ENCODE peak calls at places on chromosomes 3 and 15, in eight cellular contexts. One of them, this sample, is unnamed.

GRCh38 chr3:184788751-184789150 is 23.2 kb upstream of the VPS8 start:
- DNase-seq in stimulated activated CD4-positive, alpha-beta T cell treated with anti-CD3 and anti-CD28 coated beads, Interleukin-2, amount 100 ng/mL, for 4 hours: no peak
- DNase-seq in cardiac muscle cell: no peak
- DNase-seq in Right ventricle myocardium superior: no peak
- DNase-seq in germinal center: no peak
- DNase-seq in AG04450: no peak
- DNase-seq in COR-L47: no peak
- DNase-seq in pancreas: no peak
- DNase-seq in this sample: no peak

GRCh38 chr15:82298520-82298919 is 35.9 kb downstream of the SAXO2 start:
- DNase-seq in pancreas: no peak
- DNase-seq in cardiac muscle cell: peak
- DNase-seq in Right ventricle myocardium superior: no peak
- DNase-seq in AG04450: no peak
- DNase-seq in COR-L47: no peak
- DNase-seq in stimulated activated CD4-positive, alpha-beta T cell treated with anti-CD3 and anti-CD28 coated beads, Interleukin-2, amount 100 ng/mL, for 4 hours: peak
- DNase-seq in germinal center: peak
- DNase-seq in this sample: no peak

GRCh38 chr3:55500555-55501340 is 13.6 kb upstream of the WNT5A start:
- DNase-seq in cardiac muscle cell: peak
- DNase-seq in pancreas: no peak
- DNase-seq in Right ventricle myocardium superior: no peak
- DNase-seq in germinal center: no peak
- DNase-seq in AG04450: no peak
- DNase-seq in stimulated activated CD4-positive, alpha-beta T cell treated with anti-CD3 and anti-CD28 coated beads, Interleukin-2, amount 100 ng/mL, for 4 hours: no peak
- DNase-seq in COR-L47: no peak
- DNase-seq in this sample: no peak

GRCh38 chr15:35624881-35625280 is 78.9 kb upstream of the DPH6 start:
- DNase-seq in cardiac muscle cell: peak
- DNase-seq in Right ventricle myocardium superior: peak
- DNase-seq in AG04450: peak
- DNase-seq in germinal center: no peak
- DNase-seq in stimulated activated CD4-positive, alpha-beta T cell treated with anti-CD3 and anti-CD28 coated beads, Interleukin-2, amount 100 ng/mL, for 4 hours: no peak
- DNase-seq in COR-L47: no peak
- DNase-seq in pancreas: no peak
- DNase-seq in this sample: no peak

GRCh38 chr15:84893607-84894006 is 9.1 kb downstream of the SLC28A1 start:
- DNase-seq in Right ventricle myocardium superior: no peak
- DNase-seq in germinal center: no peak
- DNase-seq in AG04450: no peak
- DNase-seq in stimulated activated CD4-positive, alpha-beta T cell treated with anti-CD3 and anti-CD28 coated beads, Interleukin-2, amount 100 ng/mL, for 4 hours: no peak
- DNase-seq in pancreas: no peak
- DNase-seq in COR-L47: no peak
- DNase-seq in cardiac muscle cell: no peak
- DNase-seq in this sample: no peak

GRCh38 chr15:55267401-55268053 is 22.1 kb downstream of the RAB27A start:
- DNase-seq in Right ventricle myocardium superior: peak
- DNase-seq in AG04450: no peak
- DNase-seq in cardiac muscle cell: peak
- DNase-seq in stimulated activated CD4-positive, alpha-beta T cell treated with anti-CD3 and anti-CD28 coated beads, Interleukin-2, amount 100 ng/mL, for 4 hours: no peak
- DNase-seq in pancreas: no peak
- DNase-seq in COR-L47: no peak
- DNase-seq in germinal center: peak
- DNase-seq in this sample: no peak

GRCh38 chr3:62817678-62818077 is 57.5 kb downstream of the CADPS start:
- DNase-seq in pancreas: no peak
- DNase-seq in AG04450: no peak
- DNase-seq in stimulated activated CD4-positive, alpha-beta T cell treated with anti-CD3 and anti-CD28 coated beads, Interleukin-2, amount 100 ng/mL, for 4 hours: no peak
- DNase-seq in germinal center: no peak
- DNase-seq in COR-L47: no peak
- DNase-seq in Right ventricle myocardium superior: no peak
- DNase-seq in cardiac muscle cell: no peak
- DNase-seq in this sample: no peak

GRCh38 chr3:45473841-45474240 is 85.5 kb downstream of the LARS2 start:
- DNase-seq in COR-L47: no peak
- DNase-seq in stimulated activated CD4-positive, alpha-beta T cell treated with anti-CD3 and anti-CD28 coated beads, Interleukin-2, amount 100 ng/mL, for 4 hours: no peak
- DNase-seq in Right ventricle myocardium superior: no peak
- DNase-seq in germinal center: no peak
- DNase-seq in AG04450: no peak
- DNase-seq in pancreas: no peak
- DNase-seq in cardiac muscle cell: peak
- DNase-seq in this sample: no peak

GRCh38 chr3:73419179-73419803 is 205.4 kb downstream of the PDZRN3 start:
- DNase-seq in germinal center: no peak
- DNase-seq in Right ventricle myocardium superior: no peak
- DNase-seq in COR-L47: no peak
- DNase-seq in AG04450: peak
- DNase-seq in cardiac muscle cell: peak
- DNase-seq in stimulated activated CD4-positive, alpha-beta T cell treated with anti-CD3 and anti-CD28 coated beads, Interleukin-2, amount 100 ng/mL, for 4 hours: no peak
- DNase-seq in pancreas: no peak
- DNase-seq in this sample: no peak

GRCh38 chr3:30977592-30977991 is 83.1 kb upstream of the GADL1 start:
- DNase-seq in germinal center: no peak
- DNase-seq in cardiac muscle cell: no peak
- DNase-seq in AG04450: no peak
- DNase-seq in COR-L47: no peak
- DNase-seq in Right ventricle myocardium superior: no peak
- DNase-seq in stimulated activated CD4-positive, alpha-beta T cell treated with anti-CD3 and anti-CD28 coated beads, Interleukin-2, amount 100 ng/mL, for 4 hours: no peak
- DNase-seq in pancreas: no peak
- DNase-seq in this sample: no peak

GRCh38 chr15:65979837-65980236 is 110.5 kb downstream of the RAB11A start:
- DNase-seq in germinal center: no peak
- DNase-seq in stimulated activated CD4-positive, alpha-beta T cell treated with anti-CD3 and anti-CD28 coated beads, Interleukin-2, amount 100 ng/mL, for 4 hours: no peak
- DNase-seq in AG04450: no peak
- DNase-seq in Right ventricle myocardium superior: no peak
- DNase-seq in pancreas: no peak
- DNase-seq in cardiac muscle cell: no peak
- DNase-seq in COR-L47: no peak
- DNase-seq in this sample: no peak

GRCh38 chr15:101169457-101170071 is 82.3 kb downstream of the CHSY1 start:
- DNase-seq in Right ventricle myocardium superior: no peak
- DNase-seq in stimulated activated CD4-positive, alpha-beta T cell treated with anti-CD3 and anti-CD28 coated beads, Interleukin-2, amount 100 ng/mL, for 4 hours: no peak
- DNase-seq in pancreas: no peak
- DNase-seq in germinal center: no peak
- DNase-seq in COR-L47: no peak
- DNase-seq in cardiac muscle cell: peak
- DNase-seq in AG04450: no peak
- DNase-seq in this sample: no peak

GRCh38 chr3:85228966-85229365 is 270.2 kb downstream of the CADM2 start:
- DNase-seq in Right ventricle myocardium superior: no peak
- DNase-seq in cardiac muscle cell: no peak
- DNase-seq in stimulated activated CD4-positive, alpha-beta T cell treated with anti-CD3 and anti-CD28 coated beads, Interleukin-2, amount 100 ng/mL, for 4 hours: no peak
- DNase-seq in germinal center: no peak
- DNase-seq in AG04450: no peak
- DNase-seq in pancreas: no peak
- DNase-seq in COR-L47: no peak
- DNase-seq in this sample: no peak

GRCh38 chr3:70120360-70120966 is 120.9 kb downstream of the SAMMSON start:
- DNase-seq in germinal center: peak
- DNase-seq in Right ventricle myocardium superior: peak
- DNase-seq in AG04450: peak
- DNase-seq in stimulated activated CD4-positive, alpha-beta T cell treated with anti-CD3 and anti-CD28 coated beads, Interleukin-2, amount 100 ng/mL, for 4 hours: peak
- DNase-seq in pancreas: peak
- DNase-seq in cardiac muscle cell: peak
- DNase-seq in COR-L47: peak
- DNase-seq in this sample: peak

GRCh38 chr3:111999924-112000835 is 1.5 kb downstream of the TAGLN3 start:
- DNase-seq in AG04450: no peak
- DNase-seq in cardiac muscle cell: no peak
- DNase-seq in germinal center: no peak
- DNase-seq in stimulated activated CD4-positive, alpha-beta T cell treated with anti-CD3 and anti-CD28 coated beads, Interleukin-2, amount 100 ng/mL, for 4 hours: no peak
- DNase-seq in pancreas: no peak
- DNase-seq in Right ventricle myocardium superior: no peak
- DNase-seq in COR-L47: no peak
- DNase-seq in this sample: no peak

GRCh38 chr3:159604151-159604581 is 384.5 kb upstream of the IL12A start:
- DNase-seq in stimulated activated CD4-positive, alpha-beta T cell treated with anti-CD3 and anti-CD28 coated beads, Interleukin-2, amount 100 ng/mL, for 4 hours: no peak
- DNase-seq in pancreas: no peak
- DNase-seq in COR-L47: no peak
- DNase-seq in AG04450: no peak
- DNase-seq in cardiac muscle cell: peak
- DNase-seq in Right ventricle myocardium superior: peak
- DNase-seq in germinal center: no peak
- DNase-seq in this sample: no peak

GRCh38 chr15:82663186-82663600 is 16.0 kb upstream of the CPEB1 start:
- DNase-seq in germinal center: peak
- DNase-seq in Right ventricle myocardium superior: peak
- DNase-seq in cardiac muscle cell: peak
- DNase-seq in pancreas: peak
- DNase-seq in AG04450: no peak
- DNase-seq in stimulated activated CD4-positive, alpha-beta T cell treated with anti-CD3 and anti-CD28 coated beads, Interleukin-2, amount 100 ng/mL, for 4 hours: no peak
- DNase-seq in COR-L47: no peak
- DNase-seq in this sample: peak

GRCh38 chr15:60708684-60709083 is 229.7 kb upstream of the ICE2 start:
- DNase-seq in Right ventricle myocardium superior: no peak
- DNase-seq in germinal center: no peak
- DNase-seq in AG04450: peak
- DNase-seq in stimulated activated CD4-positive, alpha-beta T cell treated with anti-CD3 and anti-CD28 coated beads, Interleukin-2, amount 100 ng/mL, for 4 hours: no peak
- DNase-seq in cardiac muscle cell: peak
- DNase-seq in COR-L47: no peak
- DNase-seq in pancreas: no peak
- DNase-seq in this sample: no peak

This sample was measured in nephron progenitor cell.